ENCODE peak calls at places on chromosomes 13 and 19, in ten cellular contexts. I, E, R, L, Q, Y, G, Z, V and M are unnamed samples.

GRCh38 chr19:16088985-16089846 is 12.9 kb downstream of the TPM4 start:
- DNase-seq in I (no peak), E (no peak), R (no peak), L (no peak), Q (no peak), Y (no peak), G (no peak), Z (no peak), V (no peak), M (no peak)

GRCh38 chr13:106986033-106986484 is 418.1 kb upstream of the ARGLU1 start:
- DNase-seq in I (no peak), E (no peak), R (peak; percentile 18), L (no peak), Q (no peak), Y (no peak), G (no peak), Z (peak; percentile 1), V (no peak), M (no peak)

GRCh38 chr19:8491574-8491973 is 10.9 kb downstream of the PRAM1 start:
- DNase-seq in I (no peak), E (no peak), R (no peak), L (no peak), Q (no peak), Y (no peak), G (no peak), Z (no peak), V (no peak), M (no peak)

GRCh38 chr13:97938701-97939475 is 14.6 kb upstream of the IPO5 start:
- DNase-seq in I (no peak), E (no peak), R (no peak), L (no peak), Q (peak; percentile 77), Y (no peak), G (no peak), Z (no peak), V (no peak), M (no peak)

GRCh38 chr13:109293166-109293565 is 493.2 kb downstream of the IRS2 start:
- DNase-seq in I (no peak), E (no peak), R (no peak), L (no peak), Q (no peak), Y (no peak), G (no peak), Z (no peak), V (no peak), M (no peak)

GRCh38 chr13:113724780-113725315 is 34.2 kb upstream of the TMEM255B start:
- DNase-seq in I (peak; percentile 76), E (peak; percentile 61), R (peak; percentile 75), L (peak; percentile 89), Q (peak; percentile 47), Y (peak; percentile 85), G (no peak), Z (peak; percentile 38), V (peak; percentile 85), M (no peak)

GRCh38 chr13:104086205-104086604 is 1020.0 kb upstream of the SLC10A2 start:
- DNase-seq in I (no peak), E (no peak), R (no peak), L (no peak), Q (peak; percentile 36), Y (no peak), G (no peak), Z (no peak), V (no peak), M (no peak)

GRCh38 chr13:74414458-74414857 is 280.3 kb upstream of the KLF12 start:
- DNase-seq in I (no peak), E (no peak), R (no peak), L (no peak), Q (no peak), Y (no peak), G (no peak), Z (no peak), V (no peak), M (no peak)

GRCh38 chr13:37226966-37227365 is 121.5 kb upstream of the CSNK1A1L start:
- DNase-seq in I (no peak), E (no peak), R (no peak), L (no peak), Q (peak; percentile 39), Y (no peak), G (no peak), Z (peak; percentile 69), V (no peak), M (no peak)

GRCh38 chr13:30308548-30308947 is 1.2 kb upstream of the KATNAL1 start:
- DNase-seq in I (no peak), E (no peak), R (no peak), L (no peak), Q (peak; percentile 63), Y (no peak), G (no peak), Z (peak; percentile 31), V (no peak), M (no peak)

GRCh38 chr13:20193924-20194631 is 1.3 kb upstream of the GJB2 start:
- DNase-seq in I (no peak), E (no peak), R (no peak), L (peak; percentile 41), Q (no peak), Y (no peak), G (no peak), Z (no peak), V (no peak), M (no peak)

GRCh38 chr13:112814905-112815585 is 125.2 kb downstream of the ATP11A start:
- DNase-seq in I (peak; percentile 48), E (no peak), R (peak; percentile 46), L (no peak), Q (peak; percentile 22), Y (no peak), G (no peak), Z (peak; percentile 12), V (no peak), M (no peak)

GRCh38 chr13:33874871-33875270 is 56.9 kb downstream of the RFC3 start:
- DNase-seq in I (no peak), E (no peak), R (no peak), L (no peak), Q (no peak), Y (no peak), G (no peak), Z (no peak), V (no peak), M (no peak)
- TF ChIP-seq CTCF in I (no peak), E (no peak), R (no peak), L (no peak), Q (peak; percentile 10), Y (no peak), G (no peak), Z (peak; percentile 7), V (no peak), M (peak; percentile 18)

DNA sequence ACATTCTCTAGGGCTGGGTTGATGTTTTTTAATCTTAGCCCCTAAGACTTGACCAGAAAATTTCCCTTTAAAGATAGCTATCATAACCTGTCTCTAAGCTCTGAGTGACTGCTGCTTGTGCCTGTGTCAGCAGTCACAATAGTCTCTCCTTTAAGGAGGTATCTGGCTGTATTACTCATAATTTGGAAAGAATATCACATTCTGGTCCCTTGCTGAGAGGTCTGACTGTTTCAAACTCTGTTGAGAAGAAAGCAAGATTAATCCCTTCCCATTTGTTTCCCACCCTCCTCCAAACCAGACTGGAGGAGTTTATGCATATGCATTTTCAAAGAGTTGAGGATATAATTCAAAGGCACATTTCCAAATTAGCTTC is 2.3 kb downstream of the HTR2A start:
- DNase-seq in I (no peak), E (no peak), R (no peak), L (no peak), Q (no peak), Y (no peak), G (no peak), Z (no peak), V (no peak), M (no peak)
- H3K4me3 ChIP-seq in I (peak overlapping the region; percentile 69), E (peak overlapping the region; percentile 48), R (peak overlapping the region; percentile 67), L (no peak overlapping the region), Q (peak overlapping the region; percentile 79), Y (peak overlapping the region; percentile 61), G (peak overlapping the region; percentile 49), Z (peak overlapping the region; percentile 65), V (peak overlapping the region; percentile 57), M (peak overlapping the region; percentile 65)

GRCh38 chr19:23286477-23286876 is 36.3 kb upstream of the ZNF724 start:
- DNase-seq in I (no peak), E (no peak), R (no peak), L (no peak), Q (no peak), Y (no peak), G (no peak), Z (no peak), V (no peak), M (no peak)
- TF ChIP-seq CTCF in I (no peak), E (no peak), R (peak; percentile 25), L (no peak), Q (peak; percentile 36), Y (peak; percentile 16), G (peak; percentile 32), Z (peak; percentile 46), V (no peak), M (peak; percentile 34)

GRCh38 chr13:99978781-99979452 is 2.7 kb upstream of the ZIC2 start:
- DNase-seq in I (no peak), E (no peak), R (no peak), L (no peak), Q (no peak), Y (no peak), G (no peak), Z (no peak), V (no peak), M (no peak)
- H3K4me3 ChIP-seq in I (no peak overlapping the region), E (no peak overlapping the region), R (no peak overlapping the region), L (no peak overlapping the region), Q (no peak overlapping the region), Y (no peak overlapping the region), G (no peak overlapping the region), Z (peak overlapping the region; percentile 15), V (no peak overlapping the region), M (no peak overlapping the region)

GRCh38 chr19:48822514-48822913 is 11.7 kb upstream of the BCAT2 start:
- DNase-seq in I (no peak), E (no peak), R (no peak), L (no peak), Q (no peak), Y (no peak), G (no peak), Z (no peak), V (no peak), M (no peak)

GRCh38 chr19:48821633-48822032 is 10.8 kb upstream of the BCAT2 start:
- DNase-seq in I (no peak), E (no peak), R (no peak), L (no peak), Q (no peak), Y (no peak), G (no peak), Z (no peak), V (no peak), M (no peak)

GRCh38 chr19:48830088-48830487 is 6.2 kb downstream of the HSD17B14 start:
- DNase-seq in I (no peak), E (no peak), R (no peak), L (no peak), Q (no peak), Y (no peak), G (no peak), Z (no peak), V (no peak), M (no peak)

GRCh38 chr19:48830965-48831364 is 5.3 kb downstream of the HSD17B14 start:
- DNase-seq in I (no peak), E (no peak), R (no peak), L (no peak), Q (no peak), Y (no peak), G (no peak), Z (no peak), V (no peak), M (no peak)

DNA sequence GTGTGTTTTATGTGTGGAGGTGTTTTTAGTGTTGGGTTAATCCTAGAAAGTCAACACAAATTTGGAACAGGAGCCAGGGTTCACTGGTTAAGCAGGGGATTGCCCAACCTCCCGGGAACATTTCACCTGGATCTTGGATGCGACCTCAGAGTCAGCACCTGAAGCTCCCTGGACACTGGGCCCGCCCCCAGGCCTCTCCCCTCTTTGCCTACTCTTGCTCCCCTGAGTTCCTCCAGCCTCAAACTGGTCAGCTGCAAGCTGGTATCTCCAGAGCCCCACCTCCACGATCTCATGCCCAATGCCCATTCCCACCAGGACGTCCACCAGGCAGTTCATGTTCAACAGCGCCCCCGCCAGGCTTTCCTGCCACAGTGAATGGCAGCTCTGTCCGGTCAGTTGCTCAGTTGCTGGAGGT is 9.7 kb downstream of the HSD17B14 start:
- DNase-seq in I (no peak), E (no peak), R (no peak), L (no peak), Q (no peak), Y (no peak), G (no peak), Z (no peak), V (no peak), M (no peak)
- TF ChIP-seq CTCF in I (no peak), E (no peak), R (no peak), L (no peak), Q (peak; percentile 16), Y (no peak), G (no peak), Z (peak; percentile 36), V (no peak), M (peak; percentile 49)